ENCODE peak calls at places on chromosomes 16 and 17, in eight cellular contexts. S is natural killer cell, V is transverse colon, Z is A549, H is Peyer's patch, E is kidney epithelial cell, W is heart left ventricle, G is fibroblast of the aortic adventitia. K is an unnamed sample.

GRCh38 chr16:2981899-2982250 is 1.6 kb upstream of the PKMYT1 start:
- DNase-seq in S (no peak), V (no peak), Z (no peak), H (no peak), E (no peak), W (no peak), G (no peak), K (no peak)

GRCh38 chr17:5871666-5872065 is 198.5 kb upstream of the WSCD1 start:
- DNase-seq in S (no peak), V (no peak), Z (no peak), H (no peak), E (no peak), W (no peak), G (no peak), K (no peak)

GRCh38 chr16:86577314-86577971 is 906 bp upstream of the FOXL1 start:
- DNase-seq in S (no peak), V (no peak), Z (no peak), H (no peak), E (no peak), W (no peak), G (no peak), K (no peak)

GRCh38 chr16:23949630-23950290 is 114.0 kb downstream of the PRKCB start:
- DNase-seq in S (peak; percentile 59), V (peak; percentile 67), Z (no peak), H (peak; percentile 92), E (no peak), W (peak; percentile 28), G (no peak), K (no peak)

GRCh38 chr16:9372934-9373890 is 281.8 kb downstream of the HAPSTR1 start:
- DNase-seq in S (no peak), V (no peak), Z (no peak), H (no peak), E (no peak), W (no peak), G (no peak), K (no peak)

GRCh38 chr17:55845385-55845784 is 94.5 kb downstream of the PCTP start:
- DNase-seq in S (no peak), V (peak; percentile 33), Z (peak; percentile 13), H (peak; percentile 53), E (no peak), W (peak; percentile 49), G (peak; percentile 32), K (peak; percentile 54)

GRCh38 chr16:50103764-50104163 is 38.0 kb downstream of the HEATR3 start:
- DNase-seq in S (no peak), V (no peak), Z (no peak), H (no peak), E (peak; percentile 56), W (no peak), G (no peak), K (no peak)

GRCh38 chr16:85767569-85767968 is 16.7 kb upstream of the C16orf74 start:
- DNase-seq in S (no peak), V (no peak), Z (peak; percentile 85), H (no peak), E (peak; percentile 77), W (no peak), G (peak; percentile 82), K (no peak)

GRCh38 chr16:84648595-84649510 is 542 bp downstream of the KLHL36 start:
- DNase-seq in S (peak; percentile 44), V (peak; percentile 73), Z (no peak), H (peak; percentile 75), E (no peak), W (peak; percentile 56), G (no peak), K (peak; percentile 46)

GRCh38 chr17:35448214-35448898 is at the start of gene SLFN13:
- DNase-seq in S (peak; percentile 80), V (peak; percentile 82), Z (peak; percentile 88), H (peak; percentile 93), E (peak; percentile 49), W (peak; percentile 90), G (peak; percentile 40), K (peak; percentile 49)

GRCh38 chr17:50470451-50470850 is 1.8 kb upstream of the CHAD start:
- DNase-seq in S (no peak), V (peak; percentile 83), Z (no peak), H (peak; percentile 61), E (no peak), W (no peak), G (no peak), K (no peak)

GRCh38 chr17:50468120-50469004 is at the start of gene CHAD:
- DNase-seq in S (no peak), V (no peak), Z (no peak), H (no peak), E (no peak), W (no peak), G (no peak), K (no peak)

GRCh38 chr17:50467855-50468119 is 893 bp downstream of the CHAD start:
- DNase-seq in S (no peak), V (no peak), Z (no peak), H (no peak), E (no peak), W (no peak), G (no peak), K (no peak)

GRCh38 chr17:50469671-50470305 is 1.1 kb upstream of the CHAD start:
- DNase-seq in S (no peak), V (no peak), Z (no peak), H (no peak), E (no peak), W (no peak), G (no peak), K (no peak)

DNA sequence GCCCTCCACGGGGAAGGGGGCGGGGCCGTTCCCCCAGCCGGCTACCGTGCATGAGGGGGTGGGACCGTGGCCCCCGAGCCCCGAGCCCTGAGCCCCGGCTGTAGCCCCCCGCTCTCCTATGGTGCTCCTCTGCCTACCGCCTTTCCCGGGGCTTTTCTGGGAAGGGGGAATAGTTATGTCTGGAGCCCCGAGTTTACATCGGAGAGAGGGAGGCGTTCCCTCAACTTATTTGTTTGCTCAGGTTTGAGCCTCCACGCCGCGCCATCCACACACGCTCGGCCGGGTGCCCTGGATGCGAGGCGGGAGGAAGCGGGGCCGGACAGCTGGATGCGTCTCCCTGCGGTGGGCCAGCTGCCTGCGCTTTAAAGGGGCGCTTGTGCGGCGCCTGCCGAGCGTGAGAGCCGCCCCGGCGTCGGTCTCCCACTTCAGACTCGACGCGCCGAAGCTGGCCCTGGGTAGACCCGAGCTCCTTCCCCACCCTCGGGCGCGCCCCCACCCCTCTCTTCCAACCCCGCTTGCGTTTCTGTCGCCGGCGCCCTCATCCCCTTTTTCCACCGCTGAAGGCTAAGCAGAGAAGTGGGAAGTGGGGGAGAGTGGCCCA is 425 bp upstream of the CHAD start:
- DNase-seq in S (no peak), V (no peak), Z (no peak), H (no peak), E (no peak), W (no peak), G (no peak), K (no peak)
- TF ChIP-seq CTCF in S (no peak), V (no peak), Z (no peak), H (no peak), E (no peak), W (no peak), G (no peak), K (no peak)

GRCh38 chr16:48860341-48860740 is 250.4 kb upstream of the N4BP1 start:
- DNase-seq in S (no peak), V (no peak), Z (no peak), H (no peak), E (no peak), W (no peak), G (no peak), K (no peak)

GRCh38 chr16:48864055-48864454 is 254.1 kb upstream of the N4BP1 start:
- DNase-seq in S (no peak), V (no peak), Z (no peak), H (no peak), E (no peak), W (no peak), G (no peak), K (no peak)

GRCh38 chr16:48865511-48865910 is 255.5 kb upstream of the N4BP1 start:
- DNase-seq in S (no peak), V (no peak), Z (no peak), H (no peak), E (no peak), W (no peak), G (no peak), K (no peak)

DNA sequence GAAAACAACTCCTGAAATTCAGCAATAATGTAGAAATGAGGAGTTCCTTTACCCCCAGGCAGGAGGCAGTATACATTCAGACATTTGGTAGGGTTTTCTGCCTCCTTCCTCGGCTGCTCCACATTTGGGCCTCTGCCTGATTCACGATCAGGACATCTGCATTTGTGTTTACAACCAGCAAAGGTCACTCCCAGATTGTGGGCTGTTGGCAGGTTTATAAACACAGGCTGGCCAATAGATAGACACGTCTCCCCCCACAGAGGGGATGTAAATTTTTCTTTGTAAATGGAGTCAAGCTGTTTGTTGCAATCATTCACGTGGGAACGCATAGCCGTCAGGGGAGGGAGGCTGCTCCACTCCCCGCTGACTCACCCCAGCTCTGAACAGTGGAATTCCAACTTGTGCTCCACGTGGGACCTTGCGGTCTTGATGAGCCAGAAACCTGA is 252.1 kb upstream of the N4BP1 start:
- DNase-seq in S (no peak), V (peak; percentile 8), Z (peak; percentile 2), H (no peak), E (peak; percentile 4), W (no peak), G (peak; percentile 12), K (no peak)
- TF ChIP-seq CTCF in S (no peak), V (no peak), Z (no peak), H (no peak), E (no peak), W (no peak), G (no peak), K (peak; percentile 33)

DNA sequence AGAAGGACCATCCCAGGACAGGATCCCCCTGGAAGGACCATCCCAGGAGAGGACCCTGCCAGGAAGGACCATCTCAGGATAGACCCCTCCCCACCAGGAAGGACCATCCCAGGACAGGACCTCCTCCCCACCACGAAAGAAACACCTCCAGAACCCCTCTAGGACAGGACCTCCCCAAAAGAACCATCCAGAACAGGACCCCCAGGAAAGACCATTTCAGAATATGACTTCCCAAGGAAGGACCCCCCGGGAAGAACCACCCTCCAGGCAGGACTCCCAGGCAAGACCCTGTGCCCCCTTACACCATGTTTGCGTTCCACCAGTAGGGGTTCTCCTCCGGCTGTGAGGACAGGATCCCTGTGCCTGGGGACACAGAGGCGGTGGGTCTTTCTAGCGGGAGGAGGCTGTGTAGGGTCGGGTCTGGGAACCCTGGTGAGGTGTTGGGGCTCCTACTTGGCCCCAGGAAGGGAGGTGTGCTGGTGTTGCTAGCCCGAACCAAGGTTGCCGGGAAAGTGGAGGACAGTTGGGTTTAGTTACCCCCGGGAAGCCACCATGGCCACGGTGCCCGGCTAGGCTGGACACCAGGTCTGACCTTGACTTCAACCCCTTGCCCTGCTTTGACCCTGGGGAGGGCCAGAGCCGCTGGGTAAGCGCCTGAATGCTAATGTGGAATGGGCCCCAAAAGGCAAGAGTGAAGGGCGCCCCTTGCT is 2.2 kb downstream of the NOTUM start:
- DNase-seq in S (no peak), V (no peak), Z (no peak), H (no peak), E (no peak), W (no peak), G (no peak), K (no peak)
- TF ChIP-seq CTCF in S (no peak), V (no peak), Z (no peak), H (no peak), E (no peak), W (no peak), G (no peak), K (no peak)

DNA sequence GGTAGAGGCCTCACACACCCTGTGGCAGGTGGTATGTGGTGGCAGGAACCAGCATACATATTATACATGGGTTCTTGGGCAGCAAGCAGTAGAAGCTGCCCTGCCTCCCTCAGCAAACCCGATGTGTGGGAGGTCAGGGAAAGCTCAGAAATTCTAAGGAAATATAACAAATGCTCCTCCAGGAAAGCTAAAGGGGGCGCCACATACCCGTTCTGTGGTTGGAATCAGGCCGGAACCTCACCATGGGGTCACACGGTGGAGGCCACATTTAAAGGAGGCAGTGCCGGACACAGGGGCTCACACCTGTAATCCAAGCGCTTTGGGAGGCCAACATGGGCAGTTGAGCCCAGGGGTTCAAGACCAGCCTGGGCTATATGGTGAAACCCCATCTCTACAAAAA is 12.4 kb upstream of the KATNB1 start:
- DNase-seq in S (no peak), V (no peak), Z (peak; percentile 63), H (no peak), E (no peak), W (no peak), G (no peak), K (no peak)
- TF ChIP-seq CTCF in S (no peak), V (no peak), Z (peak; percentile 40), H (peak; percentile 5), E (peak; percentile 38), W (no peak), G (no peak), K (peak; percentile 40)